ENCODE peak calls at places on chromosomes 5 and 9, in six cellular contexts. One of them, this sample, is unnamed.
A peak's percentile ranks its signal among the peaks of the same experiment; 100 is the strongest.

GRCh38 chr9:14021871-14022525 is 291.9 kb downstream of the NFIB start:
- DNase-seq in activated naive CD4-positive, alpha-beta T cell treated with anti-CD3 and anti-CD28 coated beads, Interleukin-2, amount 10 ng/mL, durations not matched to agents 7 days and 5 days: no peak
- DNase-seq in NCI-H524: no peak
- DNase-seq in HEK293T: no peak
- DNase-seq in EL: peak; percentile 32
- DNase-seq in T-helper 22 cell: no peak
- DNase-seq in this sample: peak; percentile 51

GRCh38 chr9:104903609-104904008 is 24.3 kb downstream of the ABCA1 start:
- DNase-seq in activated naive CD4-positive, alpha-beta T cell treated with anti-CD3 and anti-CD28 coated beads, Interleukin-2, amount 10 ng/mL, durations not matched to agents 7 days and 5 days: no peak
- DNase-seq in NCI-H524: no peak
- DNase-seq in HEK293T: peak; percentile 32
- DNase-seq in EL: peak; percentile 13
- DNase-seq in T-helper 22 cell: no peak
- DNase-seq in this sample: no peak

GRCh38 chr9:2645569-2645968 is 24.0 kb downstream of the VLDLR start:
- DNase-seq in activated naive CD4-positive, alpha-beta T cell treated with anti-CD3 and anti-CD28 coated beads, Interleukin-2, amount 10 ng/mL, durations not matched to agents 7 days and 5 days: no peak
- DNase-seq in NCI-H524: no peak
- DNase-seq in HEK293T: no peak
- DNase-seq in EL: no peak
- DNase-seq in T-helper 22 cell: no peak
- DNase-seq in this sample: no peak

GRCh38 chr9:129350143-129350935 is 172.3 kb upstream of the IER5L start:
- DNase-seq in activated naive CD4-positive, alpha-beta T cell treated with anti-CD3 and anti-CD28 coated beads, Interleukin-2, amount 10 ng/mL, durations not matched to agents 7 days and 5 days: no peak
- DNase-seq in NCI-H524: no peak
- DNase-seq in HEK293T: no peak
- DNase-seq in EL: no peak
- DNase-seq in T-helper 22 cell: no peak
- DNase-seq in this sample: no peak

GRCh38 chr9:15139467-15139866 is 167.5 kb downstream of the TTC39B start:
- DNase-seq in activated naive CD4-positive, alpha-beta T cell treated with anti-CD3 and anti-CD28 coated beads, Interleukin-2, amount 10 ng/mL, durations not matched to agents 7 days and 5 days: no peak
- DNase-seq in NCI-H524: peak; percentile 39
- DNase-seq in HEK293T: no peak
- DNase-seq in EL: no peak
- DNase-seq in T-helper 22 cell: no peak
- DNase-seq in this sample: no peak

GRCh38 chr9:77593528-77593927 is 54.6 kb downstream of the GNA14 start:
- DNase-seq in activated naive CD4-positive, alpha-beta T cell treated with anti-CD3 and anti-CD28 coated beads, Interleukin-2, amount 10 ng/mL, durations not matched to agents 7 days and 5 days: no peak
- DNase-seq in NCI-H524: no peak
- DNase-seq in HEK293T: no peak
- DNase-seq in EL: no peak
- DNase-seq in T-helper 22 cell: no peak
- DNase-seq in this sample: no peak

GRCh38 chr5:23461576-23461975 is 45.8 kb upstream of the PRDM9 start:
- DNase-seq in activated naive CD4-positive, alpha-beta T cell treated with anti-CD3 and anti-CD28 coated beads, Interleukin-2, amount 10 ng/mL, durations not matched to agents 7 days and 5 days: no peak
- DNase-seq in NCI-H524: no peak
- DNase-seq in HEK293T: no peak
- DNase-seq in EL: no peak
- DNase-seq in T-helper 22 cell: no peak
- DNase-seq in this sample: no peak

GRCh38 chr5:153445875-153446567 is 44.4 kb upstream of the GRIA1 start:
- DNase-seq in activated naive CD4-positive, alpha-beta T cell treated with anti-CD3 and anti-CD28 coated beads, Interleukin-2, amount 10 ng/mL, durations not matched to agents 7 days and 5 days: no peak
- DNase-seq in NCI-H524: peak; percentile 14
- DNase-seq in HEK293T: no peak
- DNase-seq in EL: peak; percentile 53
- DNase-seq in T-helper 22 cell: no peak
- DNase-seq in this sample: peak; percentile 76

GRCh38 chr5:115869256-115869655 is 27.5 kb downstream of the AP3S1 start:
- DNase-seq in activated naive CD4-positive, alpha-beta T cell treated with anti-CD3 and anti-CD28 coated beads, Interleukin-2, amount 10 ng/mL, durations not matched to agents 7 days and 5 days: no peak
- DNase-seq in NCI-H524: no peak
- DNase-seq in HEK293T: no peak
- DNase-seq in EL: no peak
- DNase-seq in T-helper 22 cell: no peak
- DNase-seq in this sample: no peak

GRCh38 chr9:129037767-129038098 is 1.3 kb downstream of the MIGA2 start:
- DNase-seq in activated naive CD4-positive, alpha-beta T cell treated with anti-CD3 and anti-CD28 coated beads, Interleukin-2, amount 10 ng/mL, durations not matched to agents 7 days and 5 days: no peak
- DNase-seq in NCI-H524: no peak
- DNase-seq in HEK293T: no peak
- DNase-seq in EL: no peak
- DNase-seq in T-helper 22 cell: no peak
- DNase-seq in this sample: no peak

GRCh38 chr5:61245486-61245885 is 83.2 kb upstream of the SMIM15 start:
- DNase-seq in activated naive CD4-positive, alpha-beta T cell treated with anti-CD3 and anti-CD28 coated beads, Interleukin-2, amount 10 ng/mL, durations not matched to agents 7 days and 5 days: no peak
- DNase-seq in NCI-H524: no peak
- DNase-seq in HEK293T: peak; percentile 22
- DNase-seq in EL: peak; percentile 12
- DNase-seq in T-helper 22 cell: no peak
- DNase-seq in this sample: peak; percentile 12

GRCh38 chr5:150321784-150322183 is 19.1 kb upstream of the ARSI start:
- DNase-seq in activated naive CD4-positive, alpha-beta T cell treated with anti-CD3 and anti-CD28 coated beads, Interleukin-2, amount 10 ng/mL, durations not matched to agents 7 days and 5 days: no peak
- DNase-seq in NCI-H524: no peak
- DNase-seq in HEK293T: no peak
- DNase-seq in EL: no peak
- DNase-seq in T-helper 22 cell: no peak
- DNase-seq in this sample: no peak

GRCh38 chr5:80884851-80885697 is 75.1 kb upstream of the RASGRF2 start:
- DNase-seq in activated naive CD4-positive, alpha-beta T cell treated with anti-CD3 and anti-CD28 coated beads, Interleukin-2, amount 10 ng/mL, durations not matched to agents 7 days and 5 days: no peak
- DNase-seq in NCI-H524: no peak
- DNase-seq in HEK293T: no peak
- DNase-seq in EL: peak; percentile 22
- DNase-seq in T-helper 22 cell: no peak
- DNase-seq in this sample: peak; percentile 19

GRCh38 chr5:133890776-133891280 is 77.6 kb downstream of the C5orf15 start:
- DNase-seq in activated naive CD4-positive, alpha-beta T cell treated with anti-CD3 and anti-CD28 coated beads, Interleukin-2, amount 10 ng/mL, durations not matched to agents 7 days and 5 days: no peak
- DNase-seq in NCI-H524: no peak
- DNase-seq in HEK293T: no peak
- DNase-seq in EL: no peak
- DNase-seq in T-helper 22 cell: no peak
- DNase-seq in this sample: no peak

GRCh38 chr5:150624334-150625163 is 15.9 kb upstream of the SYNPO start:
- DNase-seq in activated naive CD4-positive, alpha-beta T cell treated with anti-CD3 and anti-CD28 coated beads, Interleukin-2, amount 10 ng/mL, durations not matched to agents 7 days and 5 days: peak; percentile 39
- DNase-seq in NCI-H524: peak; percentile 44
- DNase-seq in HEK293T: peak; percentile 75
- DNase-seq in EL: peak; percentile 43
- DNase-seq in T-helper 22 cell: peak; percentile 13
- DNase-seq in this sample: no peak

GRCh38 chr9:109992293-109992692 is 212.3 kb downstream of the PALM2AKAP2 start:
- DNase-seq in activated naive CD4-positive, alpha-beta T cell treated with anti-CD3 and anti-CD28 coated beads, Interleukin-2, amount 10 ng/mL, durations not matched to agents 7 days and 5 days: no peak
- DNase-seq in NCI-H524: no peak
- DNase-seq in HEK293T: no peak
- DNase-seq in EL: no peak
- DNase-seq in T-helper 22 cell: no peak
- DNase-seq in this sample: no peak

GRCh38 chr5:123732261-123732660 is 220.3 kb downstream of the CSNK1G3 start:
- DNase-seq in activated naive CD4-positive, alpha-beta T cell treated with anti-CD3 and anti-CD28 coated beads, Interleukin-2, amount 10 ng/mL, durations not matched to agents 7 days and 5 days: no peak
- DNase-seq in NCI-H524: no peak
- DNase-seq in HEK293T: no peak
- DNase-seq in EL: no peak
- DNase-seq in T-helper 22 cell: no peak
- DNase-seq in this sample: no peak

GRCh38 chr5:2958976-2959375 is 207.5 kb upstream of the IRX2 start:
- DNase-seq in activated naive CD4-positive, alpha-beta T cell treated with anti-CD3 and anti-CD28 coated beads, Interleukin-2, amount 10 ng/mL, durations not matched to agents 7 days and 5 days: no peak
- DNase-seq in NCI-H524: no peak
- DNase-seq in HEK293T: no peak
- DNase-seq in EL: no peak
- DNase-seq in T-helper 22 cell: no peak
- DNase-seq in this sample: no peak

GRCh38 chr5:32390819-32391591 is 53.5 kb downstream of the ZFR start:
- DNase-seq in activated naive CD4-positive, alpha-beta T cell treated with anti-CD3 and anti-CD28 coated beads, Interleukin-2, amount 10 ng/mL, durations not matched to agents 7 days and 5 days: no peak
- DNase-seq in NCI-H524: peak; percentile 10
- DNase-seq in HEK293T: no peak
- DNase-seq in EL: peak; percentile 80
- DNase-seq in T-helper 22 cell: no peak
- DNase-seq in this sample: peak; percentile 95

GRCh38 chr9:90843530-90843929 is 41.9 kb downstream of the SYK start:
- DNase-seq in activated naive CD4-positive, alpha-beta T cell treated with anti-CD3 and anti-CD28 coated beads, Interleukin-2, amount 10 ng/mL, durations not matched to agents 7 days and 5 days: no peak
- DNase-seq in NCI-H524: no peak
- DNase-seq in HEK293T: no peak
- DNase-seq in EL: no peak
- DNase-seq in T-helper 22 cell: no peak
- DNase-seq in this sample: no peak

GRCh38 chr5:41656597-41656996 is 146.2 kb upstream of the PLCXD3 start:
- DNase-seq in activated naive CD4-positive, alpha-beta T cell treated with anti-CD3 and anti-CD28 coated beads, Interleukin-2, amount 10 ng/mL, durations not matched to agents 7 days and 5 days: no peak
- DNase-seq in NCI-H524: no peak
- DNase-seq in HEK293T: no peak
- DNase-seq in EL: no peak
- DNase-seq in T-helper 22 cell: no peak
- DNase-seq in this sample: no peak

GRCh38 chr9:129612815-129613519 is 7.9 kb downstream of the C9orf50 start:
- DNase-seq in activated naive CD4-positive, alpha-beta T cell treated with anti-CD3 and anti-CD28 coated beads, Interleukin-2, amount 10 ng/mL, durations not matched to agents 7 days and 5 days: no peak
- DNase-seq in NCI-H524: no peak
- DNase-seq in HEK293T: no peak
- DNase-seq in EL: no peak
- DNase-seq in T-helper 22 cell: no peak
- DNase-seq in this sample: no peak

GRCh38 chr5:72434056-72434780 is 73.0 kb downstream of the ZNF366 start:
- DNase-seq in activated naive CD4-positive, alpha-beta T cell treated with anti-CD3 and anti-CD28 coated beads, Interleukin-2, amount 10 ng/mL, durations not matched to agents 7 days and 5 days: no peak
- DNase-seq in NCI-H524: no peak
- DNase-seq in HEK293T: no peak
- DNase-seq in EL: no peak
- DNase-seq in T-helper 22 cell: no peak
- DNase-seq in this sample: peak; percentile 41

GRCh38 chr9:123743737-123744136 is 186.2 kb downstream of the DENND1A start:
- DNase-seq in activated naive CD4-positive, alpha-beta T cell treated with anti-CD3 and anti-CD28 coated beads, Interleukin-2, amount 10 ng/mL, durations not matched to agents 7 days and 5 days: no peak
- DNase-seq in NCI-H524: no peak
- DNase-seq in HEK293T: no peak
- DNase-seq in EL: no peak
- DNase-seq in T-helper 22 cell: no peak
- DNase-seq in this sample: no peak

GRCh38 chr9:87490907-87491306 is 6.8 kb upstream of the DAPK1 start:
- DNase-seq in activated naive CD4-positive, alpha-beta T cell treated with anti-CD3 and anti-CD28 coated beads, Interleukin-2, amount 10 ng/mL, durations not matched to agents 7 days and 5 days: no peak
- DNase-seq in NCI-H524: no peak
- DNase-seq in HEK293T: no peak
- DNase-seq in EL: no peak
- DNase-seq in T-helper 22 cell: no peak
- DNase-seq in this sample: no peak

GRCh38 chr5:531749-532315 is 7.6 kb upstream of the SLC9A3 start:
- DNase-seq in activated naive CD4-positive, alpha-beta T cell treated with anti-CD3 and anti-CD28 coated beads, Interleukin-2, amount 10 ng/mL, durations not matched to agents 7 days and 5 days: no peak
- DNase-seq in NCI-H524: no peak
- DNase-seq in HEK293T: no peak
- DNase-seq in EL: no peak
- DNase-seq in T-helper 22 cell: no peak
- DNase-seq in this sample: peak; percentile 32

GRCh38 chr9:114039484-114039883 is 38.6 kb downstream of the AMBP start:
- DNase-seq in activated naive CD4-positive, alpha-beta T cell treated with anti-CD3 and anti-CD28 coated beads, Interleukin-2, amount 10 ng/mL, durations not matched to agents 7 days and 5 days: no peak
- DNase-seq in NCI-H524: no peak
- DNase-seq in HEK293T: no peak
- DNase-seq in EL: no peak
- DNase-seq in T-helper 22 cell: no peak
- DNase-seq in this sample: no peak

GRCh38 chr9:99023831-99024230 is 80.1 kb downstream of the COL15A1 start:
- DNase-seq in activated naive CD4-positive, alpha-beta T cell treated with anti-CD3 and anti-CD28 coated beads, Interleukin-2, amount 10 ng/mL, durations not matched to agents 7 days and 5 days: no peak
- DNase-seq in NCI-H524: peak; percentile 97
- DNase-seq in HEK293T: peak; percentile 46
- DNase-seq in EL: peak; percentile 62
- DNase-seq in T-helper 22 cell: no peak
- DNase-seq in this sample: peak; percentile 70

GRCh38 chr9:37617837-37618236 is 25.4 kb upstream of the TOMM5 start:
- DNase-seq in activated naive CD4-positive, alpha-beta T cell treated with anti-CD3 and anti-CD28 coated beads, Interleukin-2, amount 10 ng/mL, durations not matched to agents 7 days and 5 days: no peak
- DNase-seq in NCI-H524: peak; percentile 36
- DNase-seq in HEK293T: no peak
- DNase-seq in EL: peak; percentile 64
- DNase-seq in T-helper 22 cell: no peak
- DNase-seq in this sample: peak; percentile 77

GRCh38 chr9:109555215-109555614 is 57.1 kb upstream of the PTPN3 start:
- DNase-seq in activated naive CD4-positive, alpha-beta T cell treated with anti-CD3 and anti-CD28 coated beads, Interleukin-2, amount 10 ng/mL, durations not matched to agents 7 days and 5 days: no peak
- DNase-seq in NCI-H524: no peak
- DNase-seq in HEK293T: no peak
- DNase-seq in EL: no peak
- DNase-seq in T-helper 22 cell: no peak
- DNase-seq in this sample: no peak

GRCh38 chr9:133059623-133060022 is 2.2 kb upstream of the CEL start:
- DNase-seq in activated naive CD4-positive, alpha-beta T cell treated with anti-CD3 and anti-CD28 coated beads, Interleukin-2, amount 10 ng/mL, durations not matched to agents 7 days and 5 days: peak; percentile 43
- DNase-seq in NCI-H524: no peak
- DNase-seq in HEK293T: no peak
- DNase-seq in EL: no peak
- DNase-seq in T-helper 22 cell: no peak
- DNase-seq in this sample: no peak

GRCh38 chr9:13627071-13627470 is 347.6 kb upstream of the MPDZ start:
- DNase-seq in activated naive CD4-positive, alpha-beta T cell treated with anti-CD3 and anti-CD28 coated beads, Interleukin-2, amount 10 ng/mL, durations not matched to agents 7 days and 5 days: no peak
- DNase-seq in NCI-H524: no peak
- DNase-seq in HEK293T: no peak
- DNase-seq in EL: no peak
- DNase-seq in T-helper 22 cell: no peak
- DNase-seq in this sample: no peak

GRCh38 chr5:28391277-28391676 is 1352.9 kb upstream of the CDH9 start:
- DNase-seq in activated naive CD4-positive, alpha-beta T cell treated with anti-CD3 and anti-CD28 coated beads, Interleukin-2, amount 10 ng/mL, durations not matched to agents 7 days and 5 days: no peak
- DNase-seq in NCI-H524: no peak
- DNase-seq in HEK293T: no peak
- DNase-seq in EL: no peak
- DNase-seq in T-helper 22 cell: no peak
- DNase-seq in this sample: no peak

GRCh38 chr5:122447941-122448340 is 135.9 kb downstream of the SNCAIP start:
- DNase-seq in activated naive CD4-positive, alpha-beta T cell treated with anti-CD3 and anti-CD28 coated beads, Interleukin-2, amount 10 ng/mL, durations not matched to agents 7 days and 5 days: no peak
- DNase-seq in NCI-H524: peak; percentile 43
- DNase-seq in HEK293T: no peak
- DNase-seq in EL: no peak
- DNase-seq in T-helper 22 cell: no peak
- DNase-seq in this sample: no peak

GRCh38 chr5:133612021-133612860 is at the start of gene FSTL4:
- DNase-seq in activated naive CD4-positive, alpha-beta T cell treated with anti-CD3 and anti-CD28 coated beads, Interleukin-2, amount 10 ng/mL, durations not matched to agents 7 days and 5 days: peak; percentile 40
- DNase-seq in NCI-H524: peak; percentile 77
- DNase-seq in HEK293T: peak; percentile 55
- DNase-seq in EL: no peak
- DNase-seq in T-helper 22 cell: no peak
- DNase-seq in this sample: no peak

GRCh38 chr9:125759812-125760134 is 12.6 kb downstream of the PBX3 start:
- DNase-seq in activated naive CD4-positive, alpha-beta T cell treated with anti-CD3 and anti-CD28 coated beads, Interleukin-2, amount 10 ng/mL, durations not matched to agents 7 days and 5 days: no peak
- DNase-seq in NCI-H524: peak; percentile 80
- DNase-seq in HEK293T: no peak
- DNase-seq in EL: peak; percentile 4
- DNase-seq in T-helper 22 cell: no peak
- DNase-seq in this sample: no peak

GRCh38 chr5:139659673-139660072 is 11.5 kb downstream of the CXXC5 start:
- DNase-seq in activated naive CD4-positive, alpha-beta T cell treated with anti-CD3 and anti-CD28 coated beads, Interleukin-2, amount 10 ng/mL, durations not matched to agents 7 days and 5 days: no peak
- DNase-seq in NCI-H524: no peak
- DNase-seq in HEK293T: no peak
- DNase-seq in EL: peak; percentile 45
- DNase-seq in T-helper 22 cell: no peak
- DNase-seq in this sample: no peak

GRCh38 chr9:112046181-112046580 is 128.9 kb downstream of the SUSD1 start:
- DNase-seq in activated naive CD4-positive, alpha-beta T cell treated with anti-CD3 and anti-CD28 coated beads, Interleukin-2, amount 10 ng/mL, durations not matched to agents 7 days and 5 days: no peak
- DNase-seq in NCI-H524: no peak
- DNase-seq in HEK293T: no peak
- DNase-seq in EL: peak; percentile 81
- DNase-seq in T-helper 22 cell: no peak
- DNase-seq in this sample: peak; percentile 91

GRCh38 chr5:1111727-1112289 is at the start of gene SLC12A7:
- DNase-seq in activated naive CD4-positive, alpha-beta T cell treated with anti-CD3 and anti-CD28 coated beads, Interleukin-2, amount 10 ng/mL, durations not matched to agents 7 days and 5 days: peak; percentile 80
- DNase-seq in NCI-H524: peak; percentile 18
- DNase-seq in HEK293T: peak; percentile 82
- DNase-seq in EL: no peak
- DNase-seq in T-helper 22 cell: peak; percentile 41
- DNase-seq in this sample: no peak

This sample was measured in LHCN-M2.